ENCODE peak calls at places on chromosomes 12 and 14, in four cellular contexts. O, M, T and Q are unnamed samples.
A peak's percentile ranks its signal among the peaks of the same experiment; 100 is the strongest.

GRCh38 chr12:63206908-63207307 is 55.9 kb upstream of the AVPR1A start:
- DNase-seq in O (no peak), M (no peak), T (no peak), Q (peak; percentile 29)

GRCh38 chr12:107235600-107235999 is 142.3 kb upstream of the CRY1 start:
- DNase-seq in O (no peak), M (no peak), T (no peak), Q (no peak)

GRCh38 chr14:60722836-60723217 is 1.3 kb downstream of the SIX4 start:
- DNase-seq in O (no peak), M (no peak), T (no peak), Q (peak; percentile 20)

GRCh38 chr12:33721561-33721960 is 281.9 kb upstream of the SYT10 start:
- DNase-seq in O (no peak), M (no peak), T (no peak), Q (no peak)

GRCh38 chr12:92928431-92928961 is 599 bp downstream of the EEA1 start:
- DNase-seq in O (no peak), M (peak; percentile 66), T (no peak), Q (no peak)

GRCh38 chr12:87960557-87960956 is 68.6 kb downstream of the C12orf50 start:
- DNase-seq in O (no peak), M (no peak), T (no peak), Q (no peak)

GRCh38 chr12:114888458-114888857 is 204.5 kb upstream of the TBX3 start:
- DNase-seq in O (no peak), M (no peak), T (no peak), Q (no peak)

GRCh38 chr14:102097441-102098135 is 10.7 kb upstream of the HSP90AA1 start:
- DNase-seq in O (no peak), M (no peak), T (peak; percentile 45), Q (no peak)

GRCh38 chr12:102478416-102479098 is 1.8 kb downstream of the IGF1 start:
- DNase-seq in O (no peak), M (no peak), T (peak; percentile 28), Q (no peak)

GRCh38 chr14:68791078-68791983 is 1.5 kb downstream of the ZFP36L1 start:
- DNase-seq in O (no peak), M (peak; percentile 62), T (peak; percentile 27), Q (peak; percentile 42)

GRCh38 chr14:92461891-92462290 is 51.7 kb upstream of the RIN3 start:
- DNase-seq in O (no peak), M (peak; percentile 54), T (peak; percentile 15), Q (no peak)

GRCh38 chr14:80387563-80387981 is 176.3 kb upstream of the DIO2 start:
- DNase-seq in O (no peak), M (no peak), T (no peak), Q (no peak)

GRCh38 chr12:59283012-59283411 is 312.8 kb upstream of the SLC16A7 start:
- DNase-seq in O (no peak), M (no peak), T (no peak), Q (no peak)

GRCh38 chr12:126663304-126664094 is 1598.3 kb downstream of the AACS start:
- DNase-seq in O (no peak), M (no peak), T (no peak), Q (no peak)

GRCh38 chr14:56878766-56879165 is 68.5 kb upstream of the OTX2 start:
- DNase-seq in O (no peak), M (no peak), T (no peak), Q (no peak)

GRCh38 chr12:101830391-101831325 is at the start of gene GNPTAB:
- DNase-seq in O (peak; percentile 82), M (peak; percentile 96), T (peak; percentile 95), Q (peak; percentile 98)

GRCh38 chr12:49330032-49330619 is 6.9 kb downstream of the C1QL4 start:
- DNase-seq in O (no peak), M (no peak), T (no peak), Q (no peak)

GRCh38 chr12:96501139-96501741 is 11.9 kb downstream of the CFAP54 start:
- DNase-seq in O (no peak), M (peak; percentile 67), T (peak; percentile 46), Q (no peak)

GRCh38 chr12:52927964-52928363 is 21.0 kb upstream of the KRT18 start:
- DNase-seq in O (no peak), M (no peak), T (no peak), Q (no peak)

GRCh38 chr12:94545937-94546771 is 86.5 kb upstream of the CEP83 start:
- DNase-seq in O (peak; percentile 30), M (no peak), T (peak; percentile 60), Q (peak; percentile 64)

GRCh38 chr12:11711675-11712327 is 62.3 kb downstream of the ETV6 start:
- DNase-seq in O (no peak), M (no peak), T (no peak), Q (no peak)

GRCh38 chr12:20383612-20384011 is 15.3 kb downstream of the PDE3A start:
- DNase-seq in O (no peak), M (no peak), T (no peak), Q (no peak)

GRCh38 chr14:50667491-50668007 is 557 bp downstream of the SAV1 start:
- DNase-seq in O (no peak), M (peak; percentile 70), T (peak; percentile 48), Q (peak; percentile 59)

GRCh38 chr12:94714378-94714777 is 64.0 kb upstream of the TMCC3 start:
- DNase-seq in O (no peak), M (no peak), T (no peak), Q (peak; percentile 11)

GRCh38 chr14:92515510-92516343 is 2.1 kb downstream of the RIN3 start:
- DNase-seq in O (no peak), M (no peak), T (no peak), Q (no peak)

GRCh38 chr14:55316528-55316927 is 45.3 kb downstream of the FBXO34 start:
- DNase-seq in O (no peak), M (no peak), T (no peak), Q (no peak)

GRCh38 chr12:98513379-98514318 is 1.7 kb upstream of the TMPO start:
- DNase-seq in O (no peak), M (no peak), T (no peak), Q (no peak)

GRCh38 chr14:105172476-105172875 is 3.9 kb upstream of the JAG2 start:
- DNase-seq in O (no peak), M (no peak), T (no peak), Q (no peak)

GRCh38 chr12:121568971-121569808 is 11.6 kb downstream of the KDM2B start:
- DNase-seq in O (no peak), M (no peak), T (no peak), Q (no peak)

GRCh38 chr14:24851837-24852236 is 198.1 kb downstream of the STXBP6 start:
- DNase-seq in O (no peak), M (no peak), T (no peak), Q (no peak)

GRCh38 chr12:99390707-99391106 is 256.8 kb upstream of the GARIN6 start:
- DNase-seq in O (no peak), M (no peak), T (no peak), Q (peak; percentile 27)

GRCh38 chr12:114827460-114827859 is 143.5 kb upstream of the TBX3 start:
- DNase-seq in O (no peak), M (no peak), T (no peak), Q (no peak)

GRCh38 chr14:105536691-105537579 is 10.6 kb downstream of the TMEM121 start:
- DNase-seq in O (no peak), M (no peak), T (no peak), Q (no peak)

GRCh38 chr12:31323466-31324115 is 2.4 kb downstream of the SINHCAF start:
- DNase-seq in O (no peak), M (peak; percentile 67), T (peak; percentile 51), Q (no peak)

GRCh38 chr14:81990312-81990761 is 456.7 kb upstream of the SEL1L start:
- DNase-seq in O (peak; percentile 1), M (peak; percentile 67), T (peak; percentile 45), Q (peak; percentile 58)

GRCh38 chr14:34629344-34629656 is 648 bp downstream of the SNX6 start:
- DNase-seq in O (no peak), M (no peak), T (no peak), Q (no peak)
- H3K27ac ChIP-seq in O (peak overlapping the region; percentile 80), M (peak overlapping the region; percentile 94), T (peak overlapping the region; percentile 98), Q (no peak overlapping the region)

DNA sequence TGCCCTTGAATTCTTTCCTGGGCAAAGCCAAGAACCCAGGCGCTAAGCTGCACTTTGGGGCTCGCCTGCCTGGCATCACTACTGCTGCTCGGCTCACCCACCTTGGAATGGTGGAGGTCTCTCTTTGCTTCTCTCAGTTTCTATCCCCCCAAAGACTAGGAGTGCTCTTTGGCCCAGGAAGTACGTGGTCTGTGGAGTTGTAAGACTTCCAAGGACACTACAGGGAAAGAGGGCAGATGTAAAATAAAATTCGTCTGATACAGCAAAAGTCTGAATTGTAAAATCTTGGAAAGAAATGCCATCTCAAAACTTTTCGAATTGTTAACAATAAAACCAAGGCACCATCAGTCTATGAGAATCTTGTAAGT is 52.5 kb upstream of the MAP1LC3B2 start:
- DNase-seq in O (no peak), M (no peak), T (no peak), Q (no peak)
- H3K4me3 ChIP-seq in O (no peak overlapping the region), M (no peak overlapping the region), T (no peak overlapping the region), Q (no peak overlapping the region)

GRCh38 chr12:132579747-132580146 is 30.6 kb downstream of the LRCOL1 start:
- DNase-seq in O (no peak), M (no peak), T (no peak), Q (no peak)
- H3K27ac ChIP-seq in O (no peak overlapping the region), M (no peak overlapping the region), T (no peak overlapping the region), Q (no peak overlapping the region)

DNA sequence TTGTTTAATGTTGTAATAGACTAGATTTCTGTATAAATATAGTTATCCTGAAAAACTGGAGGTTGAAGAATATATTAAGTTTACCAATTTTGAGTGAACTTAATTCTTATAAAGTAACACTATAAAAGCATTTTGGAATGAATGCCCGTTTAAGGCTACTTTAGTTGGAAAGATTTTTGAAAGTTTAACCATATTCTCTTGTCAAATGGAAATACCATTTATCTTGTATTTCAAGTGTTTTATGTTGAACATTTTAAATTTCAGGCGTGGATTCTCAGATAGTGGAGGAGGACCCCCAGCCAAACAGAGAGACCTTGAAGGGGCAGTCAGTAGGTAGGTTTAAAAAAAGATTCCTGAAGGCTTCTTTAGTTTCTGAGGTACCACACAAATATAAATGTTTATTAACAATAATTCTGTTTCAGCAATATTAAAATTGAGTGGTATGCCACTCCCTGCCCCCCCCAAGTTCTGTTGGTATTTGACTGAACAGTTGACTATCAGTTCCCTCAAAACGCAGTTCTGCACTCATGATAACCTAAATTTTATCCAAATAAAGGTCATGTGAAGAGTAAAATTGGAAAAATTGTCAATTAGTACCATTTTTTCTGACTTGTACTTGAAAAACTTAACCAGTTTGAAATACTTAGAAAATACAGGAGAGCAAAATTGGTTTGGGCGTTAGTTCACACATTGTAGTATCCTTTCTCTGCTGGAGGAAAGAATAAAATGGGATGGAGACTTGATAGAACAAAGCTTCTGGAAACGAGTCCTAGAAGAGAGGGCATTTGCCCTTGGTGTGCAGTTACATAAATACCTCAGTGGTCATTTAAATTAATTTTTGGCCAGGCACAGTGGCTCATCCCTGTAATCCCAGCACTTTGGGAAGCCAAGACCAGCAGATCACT is 1.5 kb downstream of the PNN start:
- DNase-seq in O (no peak), M (no peak), T (no peak), Q (no peak)
- H3K4me3 ChIP-seq in O (peak overlapping the region; percentile 91), M (peak overlapping the region; percentile 72), T (peak overlapping the region; percentile 93), Q (peak overlapping the region; percentile 64)

GRCh38 chr12:41856228-41856627 is 288.4 kb downstream of the GXYLT1 start:
- DNase-seq in O (no peak), M (no peak), T (no peak), Q (no peak)
- H3K27ac ChIP-seq in O (no peak overlapping the region), M (no peak overlapping the region), T (no peak overlapping the region), Q (no peak overlapping the region)

GRCh38 chr14:103279129-103280025 is 54.7 kb upstream of the EIF5 start:
- DNase-seq in O (no peak), M (no peak), T (no peak), Q (peak; percentile 40)
- H3K4me3 ChIP-seq in O (no peak overlapping the region), M (peak overlapping the region; percentile 44), T (peak overlapping the region; percentile 35), Q (no peak overlapping the region)